ENCODE peak calls at places on chromosomes 2 and 18, in six cellular contexts. S is colonic mucosa, Q is esophagus muscularis mucosa, M is fibroblast of lung, L is GM10248, U is SK-N-SH. J is an unnamed sample.

GRCh38 chr2:194769030-194769429 is 888.0 kb upstream of the SLC39A10 start:
- DNase-seq in S (no peak), Q (no peak), M (no peak), L (no peak), U (no peak), J (no peak)

GRCh38 chr2:189411860-189412259 is 29.4 kb upstream of the WDR75 start:
- DNase-seq in S (no peak), Q (no peak), M (peak; percentile 94), L (no peak), U (no peak), J (peak; percentile 98)

GRCh38 chr2:24418166-24418843 is 58.0 kb upstream of the ITSN2 start:
- DNase-seq in S (peak; percentile 49), Q (no peak), M (no peak), L (no peak), U (no peak), J (no peak)

GRCh38 chr2:27442282-27442980 is at the start of gene KRTCAP3:
- DNase-seq in S (peak; percentile 84), Q (no peak), M (no peak), L (peak; percentile 82), U (peak; percentile 58), J (no peak)

GRCh38 chr18:13014232-13014631 is 23.1 kb downstream of the CEP192 start:
- DNase-seq in S (no peak), Q (no peak), M (no peak), L (no peak), U (no peak), J (no peak)

GRCh38 chr18:12939161-12939560 is 8.7 kb upstream of the SEH1L start:
- DNase-seq in S (no peak), Q (no peak), M (no peak), L (no peak), U (no peak), J (no peak)

GRCh38 chr18:334575-335132 is 66.8 kb upstream of the THOC1 start:
- DNase-seq in S (no peak), Q (no peak), M (no peak), L (no peak), U (no peak), J (no peak)

GRCh38 chr2:127993659-127994058 is 34.2 kb downstream of the SAP130 start:
- DNase-seq in S (no peak), Q (no peak), M (no peak), L (no peak), U (no peak), J (no peak)

GRCh38 chr2:199757466-199757865 is 93.5 kb downstream of the FTCDNL1 start:
- DNase-seq in S (peak; percentile 32), Q (no peak), M (peak; percentile 16), L (no peak), U (no peak), J (no peak)

GRCh38 chr2:142097711-142098110 is 33.1 kb downstream of the LRP1B start:
- DNase-seq in S (no peak), Q (no peak), M (no peak), L (no peak), U (no peak), J (no peak)

GRCh38 chr2:43467889-43468288 is 127.9 kb downstream of the THADA start:
- DNase-seq in S (no peak), Q (no peak), M (peak; percentile 75), L (no peak), U (no peak), J (peak; percentile 91)

GRCh38 chr18:66900837-66901236 is 296.9 kb upstream of the CDH19 start:
- DNase-seq in S (no peak), Q (no peak), M (no peak), L (no peak), U (no peak), J (no peak)

GRCh38 chr2:37877457-37878315 is 47.4 kb upstream of the RMDN2 start:
- DNase-seq in S (peak; percentile 60), Q (no peak), M (peak; percentile 45), L (peak; percentile 50), U (peak; percentile 75), J (peak; percentile 70)

GRCh38 chr2:44314354-44314753 is 39.1 kb downstream of the SLC3A1 start:
- DNase-seq in S (no peak), Q (no peak), M (no peak), L (no peak), U (peak; percentile 19), J (no peak)

GRCh38 chr2:20615466-20616241 is 35.2 kb downstream of the HS1BP3 start:
- DNase-seq in S (no peak), Q (no peak), M (no peak), L (no peak), U (no peak), J (no peak)

GRCh38 chr2:225598426-225598825 is 198.9 kb downstream of the NYAP2 start:
- DNase-seq in S (no peak), Q (no peak), M (peak; percentile 66), L (no peak), U (no peak), J (no peak)

GRCh38 chr18:59517446-59518171 is 158.5 kb upstream of the LMAN1 start:
- DNase-seq in S (no peak), Q (no peak), M (peak; percentile 22), L (no peak), U (peak; percentile 70), J (peak; percentile 37)

GRCh38 chr18:62449490-62450104 is 73.2 kb upstream of the ZCCHC2 start:
- DNase-seq in S (no peak), Q (peak; percentile 66), M (no peak), L (no peak), U (no peak), J (no peak)

GRCh38 chr2:201656740-201657139 is 13.4 kb upstream of the TMEM237 start:
- DNase-seq in S (no peak), Q (no peak), M (no peak), L (no peak), U (no peak), J (no peak)

GRCh38 chr18:7789853-7790552 is 222.9 kb downstream of the PTPRM start:
- DNase-seq in S (no peak), Q (no peak), M (peak; percentile 31), L (no peak), U (peak; percentile 33), J (peak; percentile 63)

GRCh38 chr2:3192920-3193319 is 184.7 kb downstream of the EIPR1 start:
- DNase-seq in S (no peak), Q (no peak), M (no peak), L (no peak), U (peak; percentile 67), J (no peak)

GRCh38 chr2:70743677-70744076 is 24.3 kb downstream of the ADD2 start:
- DNase-seq in S (no peak), Q (no peak), M (no peak), L (no peak), U (no peak), J (no peak)

GRCh38 chr2:30410217-30410616 is 36.8 kb upstream of the LCLAT1 start:
- DNase-seq in S (no peak), Q (no peak), M (peak; percentile 90), L (no peak), U (no peak), J (peak; percentile 36)

GRCh38 chr2:172817411-172817810 is 81.8 kb downstream of the RAPGEF4 start:
- DNase-seq in S (no peak), Q (no peak), M (peak; percentile 36), L (no peak), U (no peak), J (no peak)

GRCh38 chr2:172811027-172811426 is 75.4 kb downstream of the RAPGEF4 start:
- DNase-seq in S (no peak), Q (no peak), M (no peak), L (no peak), U (peak; percentile 59), J (no peak)

DNA sequence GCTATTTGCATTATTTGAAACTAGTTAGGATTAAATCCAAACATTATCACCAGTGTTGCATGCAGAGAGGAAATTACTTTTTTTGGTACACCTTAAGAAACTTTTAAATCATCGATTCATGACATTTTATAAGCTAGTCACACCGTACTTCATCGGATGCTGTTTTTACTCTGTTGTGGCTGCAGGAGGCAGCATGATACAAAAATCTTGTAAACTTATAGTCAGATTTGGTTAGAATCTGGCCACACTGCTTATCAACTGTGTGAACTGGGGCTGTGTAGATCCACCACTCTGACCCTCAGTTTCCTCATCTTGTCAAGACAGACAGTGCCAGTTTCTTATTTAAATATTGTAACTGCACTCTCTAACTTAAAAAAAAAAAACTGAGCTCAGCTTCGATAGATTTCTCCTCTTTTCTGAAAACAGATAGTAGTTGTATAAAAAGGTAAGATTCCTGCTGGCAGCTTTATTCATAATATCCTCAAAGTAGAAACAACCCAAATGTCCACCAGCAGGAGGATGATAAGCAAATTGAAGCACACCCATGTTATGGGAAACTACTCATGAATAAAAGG is 77.8 kb downstream of the RAPGEF4 start:
- DNase-seq in S (no peak), Q (no peak), M (peak; percentile 29), L (no peak), U (peak; percentile 33), J (peak; percentile 51)
- TF ChIP-seq CTCF in S (peak; percentile 19), Q (no peak), M (peak; percentile 62), L (no peak), U (peak; percentile 63), J (peak; percentile 58)

GRCh38 chr2:234558642-234559041 is 61.8 kb upstream of the ARL4C start:
- DNase-seq in S (no peak), Q (no peak), M (peak; percentile 73), L (no peak), U (no peak), J (no peak)
- TF ChIP-seq CTCF in S (no peak), Q (no peak), M (peak; percentile 13), L (no peak), U (no peak), J (no peak)

GRCh38 chr2:6452702-6453481 is 412.8 kb downstream of the CMPK2 start:
- DNase-seq in S (no peak), Q (no peak), M (peak; percentile 11), L (no peak), U (no peak), J (peak; percentile 14)
- TF ChIP-seq CTCF in S (no peak), Q (no peak), M (no peak), L (no peak), U (no peak), J (peak; percentile 36)

GRCh38 chr2:238875531-238876231 is 27.8 kb downstream of the TWIST2 start:
- DNase-seq in S (no peak), Q (no peak), M (no peak), L (no peak), U (no peak), J (peak; percentile 38)

GRCh38 chr2:238874330-238875050 is 26.6 kb downstream of the TWIST2 start:
- DNase-seq in S (no peak), Q (no peak), M (no peak), L (no peak), U (no peak), J (peak; percentile 50)

GRCh38 chr2:238876232-238876630 is 28.3 kb downstream of the TWIST2 start:
- DNase-seq in S (no peak), Q (no peak), M (no peak), L (no peak), U (no peak), J (no peak)

GRCh38 chr2:238873841-238874240 is 26.0 kb downstream of the TWIST2 start:
- DNase-seq in S (no peak), Q (no peak), M (no peak), L (no peak), U (no peak), J (no peak)

DNA sequence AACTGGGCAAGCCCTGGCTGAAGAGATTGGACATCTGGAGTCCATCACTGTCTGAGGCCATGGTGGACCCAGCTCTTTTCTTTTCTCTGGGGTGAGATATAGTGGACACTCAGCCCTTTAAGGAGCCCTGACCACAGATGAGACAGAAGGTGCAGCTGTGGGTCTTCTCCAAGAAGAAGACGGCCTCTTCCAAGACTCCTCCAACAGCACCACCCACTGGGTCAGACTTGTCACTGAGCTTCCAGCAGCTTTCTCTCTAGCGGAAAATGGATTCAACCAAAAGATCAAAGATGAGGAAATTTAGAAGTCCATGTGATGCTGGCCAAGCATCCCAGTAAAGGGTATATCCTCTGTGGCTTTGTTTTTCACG is 27.3 kb downstream of the TWIST2 start:
- DNase-seq in S (no peak), Q (no peak), M (no peak), L (no peak), U (no peak), J (peak; percentile 75)
- TF ChIP-seq CTCF in S (no peak), Q (peak; percentile 17), M (peak; percentile 33), L (no peak), U (peak; percentile 36), J (peak; percentile 44)

GRCh38 chr2:174776223-174776622 is 12.0 kb upstream of the CHRNA1 start:
- DNase-seq in S (no peak), Q (no peak), M (no peak), L (no peak), U (no peak), J (no peak)
- TF ChIP-seq CTCF in S (no peak), Q (no peak), M (peak; percentile 33), L (peak; percentile 28), U (peak; percentile 55), J (peak; percentile 58)

J was measured in fibroblast of villous mesenchyme.